ENCODE peak calls at places on chromosomes 1 and 21, in five cellular contexts. M is right atrium auricular region, P is foreskin fibroblast, J is choroid plexus epithelial cell, U is heart left ventricle. I is an unnamed sample.

GRCh38 chr1:181134543-181135461 is 46.3 kb downstream of the IER5 start:
- DNase-seq in M (no peak), P (peak), J (peak), U (no peak), I (peak)

GRCh38 chr1:25906644-25907300 is 553 bp upstream of the STMN1 start:
- DNase-seq in M (no peak), P (peak), J (no peak), U (peak), I (no peak)

GRCh38 chr1:235199441-235199840 is 38.4 kb upstream of the RBM34 start:
- DNase-seq in M (no peak), P (peak), J (peak), U (no peak), I (peak)

GRCh38 chr1:223242382-223242955 is 99.4 kb upstream of the TLR5 start:
- DNase-seq in M (no peak), P (no peak), J (no peak), U (no peak), I (no peak)

GRCh38 chr1:200038987-200039848 is 11.7 kb downstream of the NR5A2 start:
- DNase-seq in M (no peak), P (peak), J (no peak), U (peak), I (no peak)

GRCh38 chr1:199084293-199084692 is 445.5 kb downstream of the PTPRC start:
- DNase-seq in M (no peak), P (peak), J (peak), U (no peak), I (peak)

GRCh38 chr21:45496968-45497845 is 45.0 kb downstream of the SLC19A1 start:
- DNase-seq in M (no peak), P (no peak), J (no peak), U (peak), I (no peak)

GRCh38 chr1:54397090-54397591 is 9.1 kb downstream of the SSBP3 start:
- DNase-seq in M (no peak), P (no peak), J (no peak), U (peak), I (no peak)

GRCh38 chr1:69766431-69766830 is 198.7 kb downstream of the LRRC7 start:
- DNase-seq in M (no peak), P (peak), J (peak), U (no peak), I (peak)

GRCh38 chr1:54112027-54112426 is 40.8 kb downstream of the CDCP2 start:
- DNase-seq in M (no peak), P (no peak), J (no peak), U (no peak), I (no peak)

GRCh38 chr1:55056632-55056992 is 17.3 kb downstream of the PCSK9 start:
- DNase-seq in M (no peak), P (no peak), J (no peak), U (no peak), I (no peak)

GRCh38 chr1:22815421-22816062 is 104.9 kb downstream of the EPHB2 start:
- DNase-seq in M (no peak), P (no peak), J (no peak), U (no peak), I (no peak)

GRCh38 chr1:31814041-31814511 is 1.7 kb downstream of the SPOCD1 start:
- DNase-seq in M (peak), P (no peak), J (no peak), U (no peak), I (no peak)

GRCh38 chr21:46180079-46180722 is 4.1 kb downstream of the SPATC1L start:
- DNase-seq in M (peak), P (no peak), J (no peak), U (no peak), I (no peak)

GRCh38 chr1:26557078-26557477 is 27.5 kb downstream of the RPS6KA1 start:
- DNase-seq in M (no peak), P (no peak), J (no peak), U (no peak), I (no peak)

GRCh38 chr1:14945132-14946010 is 208.2 kb upstream of the TMEM51 start:
- DNase-seq in M (no peak), P (peak), J (peak), U (peak), I (peak)

GRCh38 chr1:14947421-14947820 is 206.1 kb upstream of the TMEM51 start:
- DNase-seq in M (no peak), P (no peak), J (no peak), U (peak), I (no peak)

GRCh38 chr1:14946567-14947285 is 206.8 kb upstream of the TMEM51 start:
- DNase-seq in M (no peak), P (peak), J (peak), U (peak), I (peak)

GRCh38 chr1:14944471-14944981 is 209.0 kb upstream of the TMEM51 start:
- DNase-seq in M (no peak), P (no peak), J (no peak), U (peak), I (peak)

DNA sequence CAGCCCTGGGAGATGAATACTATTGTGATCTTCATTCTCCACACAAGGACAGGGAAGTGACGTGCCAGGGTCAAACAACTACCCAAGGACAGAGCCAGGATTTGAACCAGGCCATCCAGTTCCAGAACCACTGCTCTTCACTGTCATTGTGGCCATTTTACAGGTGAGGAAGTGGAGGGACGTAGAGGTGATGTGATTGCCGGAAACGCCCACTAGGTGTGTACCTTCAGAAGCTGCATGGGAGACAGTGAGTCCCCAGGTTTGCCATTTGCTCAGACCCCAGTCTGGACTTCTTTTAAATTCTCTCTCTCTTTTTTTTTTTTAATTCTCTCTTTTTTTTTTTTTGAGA is 207.6 kb upstream of the TMEM51 start:
- DNase-seq in M (no peak), P (no peak), J (no peak), U (peak), I (no peak)
- H3K4me3 ChIP-seq in M (no peak), P (peak), J (peak), U (peak), I (peak)

GRCh38 chr1:84224905-84225304 is 76.6 kb upstream of the SAMD13 start:
- DNase-seq in M (no peak), P (no peak), J (no peak), U (no peak), I (no peak)

GRCh38 chr1:84225636-84226035 is 75.9 kb upstream of the SAMD13 start:
- DNase-seq in M (no peak), P (no peak), J (no peak), U (no peak), I (peak)

DNA sequence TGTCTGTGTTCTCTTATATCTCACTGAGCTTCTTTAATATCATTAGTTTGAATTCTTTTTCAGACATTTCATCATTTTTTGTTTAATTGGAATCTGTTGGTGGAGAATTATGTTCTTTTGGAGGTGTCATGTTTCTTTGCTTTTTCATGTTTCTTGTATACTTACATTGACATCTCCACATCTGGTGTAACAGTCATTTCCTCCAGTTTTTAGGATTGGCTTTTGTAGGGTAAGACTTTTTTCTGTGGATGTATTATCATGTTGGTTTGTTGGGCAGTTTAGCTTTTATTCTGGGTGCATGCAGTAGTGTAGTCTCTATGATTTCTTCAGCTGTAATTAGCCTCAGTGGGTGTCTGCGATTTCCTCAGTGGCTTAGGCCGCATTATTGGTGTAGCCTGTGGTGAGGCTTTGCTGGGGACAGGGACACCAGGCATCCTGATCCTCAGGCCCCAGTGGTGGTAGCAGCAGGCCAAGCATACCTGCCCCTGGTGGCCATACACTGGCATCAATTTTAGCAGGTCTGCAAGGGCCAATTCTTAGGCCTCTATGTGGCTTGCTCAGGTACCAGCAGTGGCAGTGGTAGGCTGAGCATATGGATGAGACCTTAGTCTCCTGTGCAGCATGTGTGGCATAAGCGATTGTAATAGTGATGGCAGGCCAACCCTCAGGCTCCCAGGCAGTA is 77.6 kb upstream of the SAMD13 start:
- DNase-seq in M (no peak), P (peak), J (no peak), U (no peak), I (peak)
- TF ChIP-seq CTCF in M (no peak), P (no peak), J (no peak), U (no peak), I (no peak)

GRCh38 chr1:24726741-24727140 is 18.5 kb upstream of the CLIC4 start:
- DNase-seq in M (no peak), P (no peak), J (no peak), U (no peak), I (no peak)
- H3K4me3 ChIP-seq in M (no peak), P (no peak), J (no peak), U (no peak), I (no peak)

GRCh38 chr1:59046134-59046533 is 250.8 kb upstream of the FGGY start:
- DNase-seq in M (no peak), P (peak), J (no peak), U (no peak), I (no peak)

GRCh38 chr1:59045636-59046035 is 251.3 kb upstream of the FGGY start:
- DNase-seq in M (no peak), P (no peak), J (no peak), U (no peak), I (no peak)

GRCh38 chr1:59044535-59045121 is 252.3 kb upstream of the FGGY start:
- DNase-seq in M (no peak), P (no peak), J (peak), U (no peak), I (peak)

GRCh38 chr1:59045137-59045536 is 251.8 kb upstream of the FGGY start:
- DNase-seq in M (no peak), P (no peak), J (no peak), U (no peak), I (no peak)

DNA sequence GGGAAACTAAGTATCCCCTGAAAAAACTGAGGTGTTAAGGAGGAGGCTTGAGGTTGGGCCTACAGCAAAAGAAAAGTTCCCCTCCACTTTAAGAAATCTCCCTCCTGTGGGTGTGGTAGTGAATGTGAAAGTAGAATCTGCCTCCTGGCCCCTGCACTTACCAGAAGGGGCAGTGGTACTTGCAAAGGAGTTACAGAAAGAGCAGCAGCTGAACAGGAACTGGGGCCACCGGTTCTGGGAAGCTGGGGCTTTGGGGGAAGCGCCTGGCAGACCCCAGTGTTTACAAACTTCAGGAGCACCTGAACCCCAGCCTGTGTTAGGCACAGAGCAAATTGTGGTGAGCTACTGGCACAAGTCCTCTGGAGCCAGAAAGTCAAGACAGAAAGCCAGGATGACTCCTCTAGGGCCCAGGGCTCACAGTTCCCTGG is 250.2 kb upstream of the FGGY start:
- DNase-seq in M (no peak), P (no peak), J (peak), U (no peak), I (peak)
- TF ChIP-seq CTCF in M (no peak), P (peak), J (peak), U (no peak), I (peak)

DNA sequence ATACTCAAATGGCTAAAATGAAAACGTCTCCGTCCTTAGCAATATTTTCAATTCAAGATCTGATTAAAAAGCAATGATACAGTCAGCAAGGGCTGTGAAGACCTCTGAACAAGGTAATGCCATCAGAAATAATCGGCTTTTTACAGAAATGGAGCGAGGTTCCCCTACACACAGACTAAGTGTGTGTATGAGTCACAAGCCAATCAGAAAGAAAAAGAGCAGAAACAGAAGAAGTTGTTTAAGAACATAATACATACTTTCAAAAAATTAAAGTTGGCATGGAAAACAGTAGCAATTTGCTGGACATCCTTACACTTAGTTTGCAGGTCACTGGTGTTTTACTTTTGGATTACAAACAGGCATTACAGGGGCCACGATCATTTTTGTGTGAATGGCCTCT is 349.9 kb upstream of the RUNX1 start:
- DNase-seq in M (no peak), P (peak), J (no peak), U (no peak), I (no peak)
- H3K4me3 ChIP-seq in M (no peak), P (no peak), J (no peak), U (no peak), I (no peak)

I was measured in fibroblast of villous mesenchyme.